ENCODE peak calls at places on chromosome 5, in five cellular contexts. M, F, O, U and P are unnamed samples.

GRCh38 chr5:122401991-122402710 is 90.1 kb downstream of the SNCAIP start:
- DNase-seq in M (no peak), F (no peak), O (no peak), U (no peak), P (no peak)

GRCh38 chr5:43041669-43042175 is 1.6 kb upstream of the ANXA2R start:
- DNase-seq in M (peak), F (peak), O (no peak), U (peak), P (no peak)

GRCh38 chr5:135028791-135029467 is 5.1 kb downstream of the PITX1 start:
- DNase-seq in M (no peak), F (no peak), O (no peak), U (no peak), P (no peak)

GRCh38 chr5:133967715-133968056 is 739 bp downstream of the C5orf15 start:
- DNase-seq in M (peak), F (peak), O (no peak), U (no peak), P (no peak)

GRCh38 chr5:158276692-158277091 is 417.7 kb upstream of the CLINT1 start:
- DNase-seq in M (no peak), F (no peak), O (no peak), U (no peak), P (no peak)

GRCh38 chr5:138989720-138990119 is 114.6 kb upstream of the LRRTM2 start:
- DNase-seq in M (no peak), F (no peak), O (no peak), U (no peak), P (no peak)

GRCh38 chr5:167786871-167787568 is 504.4 kb upstream of the WWC1 start:
- DNase-seq in M (no peak), F (no peak), O (no peak), U (no peak), P (no peak)

GRCh38 chr5:127940854-127941253 is 142.7 kb upstream of the SLC12A2 start:
- DNase-seq in M (no peak), F (no peak), O (no peak), U (no peak), P (no peak)

GRCh38 chr5:143315929-143316328 is 87.6 kb downstream of the NR3C1 start:
- DNase-seq in M (no peak), F (no peak), O (no peak), U (no peak), P (no peak)

GRCh38 chr5:27706832-27707231 is 668.4 kb upstream of the CDH9 start:
- DNase-seq in M (no peak), F (no peak), O (no peak), U (no peak), P (no peak)

GRCh38 chr5:161966544-161966943 is 101.0 kb upstream of the GABRG2 start:
- DNase-seq in M (no peak), F (no peak), O (no peak), U (no peak), P (no peak)

DNA sequence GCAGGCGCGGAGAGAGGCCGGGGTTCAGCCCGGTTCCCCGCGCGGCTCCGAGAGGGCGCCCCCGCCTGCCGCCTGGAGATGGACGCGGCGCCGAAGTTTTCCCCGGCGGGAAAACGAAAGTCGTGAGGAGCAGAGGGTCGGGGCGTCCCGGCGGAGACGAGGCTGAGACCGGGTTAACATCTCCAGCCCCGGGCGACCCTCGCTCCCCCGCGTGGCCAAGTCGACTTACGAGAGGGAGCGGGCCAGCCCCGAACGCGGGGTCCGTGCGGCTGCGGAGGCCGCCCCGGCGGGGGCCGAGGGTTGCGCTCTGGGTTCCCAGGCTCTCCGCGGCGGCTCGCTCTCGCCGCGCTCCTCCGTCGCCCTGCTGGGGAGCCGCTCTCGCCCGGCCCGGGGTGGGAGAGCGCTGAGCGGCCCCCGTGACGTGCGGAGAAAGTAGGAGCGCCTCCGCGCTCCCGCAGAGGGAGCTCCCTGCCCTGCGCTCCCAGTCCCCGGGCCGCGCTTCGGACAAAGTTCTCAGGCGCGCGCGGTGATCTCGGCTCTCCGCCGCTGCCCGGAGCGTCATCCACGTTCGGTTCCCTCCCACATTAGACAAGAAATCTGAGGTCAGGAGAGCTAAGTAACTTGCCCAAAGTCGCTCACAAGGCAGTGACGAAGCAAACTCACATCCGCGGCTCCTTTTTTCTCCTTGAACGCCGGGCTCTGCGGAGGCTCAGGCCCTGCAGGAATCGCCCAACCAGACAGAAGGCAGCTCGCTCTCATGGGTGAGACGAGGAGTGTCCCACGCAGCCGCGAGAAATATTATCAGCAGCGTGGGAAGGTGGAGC is 1.1 kb upstream of the GCNT4 start:
- DNase-seq in M (peak), F (peak), O (peak), U (no peak), P (peak)
- TF ChIP-seq CTCF in M (no peak), F (peak), O (peak), U (no peak), P (no peak)

GRCh38 chr5:83109380-83109779 is 32.0 kb downstream of the XRCC4 start:
- DNase-seq in M (no peak), F (no peak), O (no peak), U (no peak), P (no peak)
- TF ChIP-seq CTCF in M (no peak), F (no peak), O (no peak), U (no peak), P (no peak)

DNA sequence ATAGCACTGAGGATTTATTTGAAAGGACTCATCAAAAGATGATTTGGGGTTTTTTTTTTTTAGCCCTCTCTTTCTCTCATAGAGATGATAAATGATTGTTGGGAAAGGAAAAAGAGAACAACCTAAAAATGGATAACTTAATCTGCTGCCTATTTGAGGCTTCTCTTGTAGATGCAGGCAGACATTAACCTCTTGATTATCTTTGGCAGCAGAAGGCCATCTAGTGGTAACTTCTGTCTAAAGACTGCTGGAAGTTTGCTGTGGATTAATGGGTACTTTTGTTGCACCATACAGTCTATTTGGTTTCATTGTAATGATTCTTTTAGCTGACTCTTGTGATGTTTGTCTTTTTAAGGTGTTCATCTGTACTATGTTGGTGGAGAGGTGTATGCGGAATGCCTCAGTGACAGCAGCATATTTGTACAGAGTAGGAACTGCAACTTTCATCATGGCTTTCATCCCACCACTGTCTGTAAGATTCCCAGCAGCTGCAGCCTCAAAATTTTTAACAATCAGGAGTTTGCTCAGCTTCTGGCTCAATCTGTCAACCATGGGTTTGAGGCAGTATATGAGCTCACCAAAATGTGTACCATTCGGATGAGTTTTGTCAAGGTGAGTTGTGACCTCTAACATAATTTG is 18.8 kb downstream of the SMIM32 start:
- DNase-seq in M (no peak), F (no peak), O (no peak), U (no peak), P (no peak)
- TF ChIP-seq CTCF in M (no peak), F (peak), O (peak), U (peak), P (peak)

DNA sequence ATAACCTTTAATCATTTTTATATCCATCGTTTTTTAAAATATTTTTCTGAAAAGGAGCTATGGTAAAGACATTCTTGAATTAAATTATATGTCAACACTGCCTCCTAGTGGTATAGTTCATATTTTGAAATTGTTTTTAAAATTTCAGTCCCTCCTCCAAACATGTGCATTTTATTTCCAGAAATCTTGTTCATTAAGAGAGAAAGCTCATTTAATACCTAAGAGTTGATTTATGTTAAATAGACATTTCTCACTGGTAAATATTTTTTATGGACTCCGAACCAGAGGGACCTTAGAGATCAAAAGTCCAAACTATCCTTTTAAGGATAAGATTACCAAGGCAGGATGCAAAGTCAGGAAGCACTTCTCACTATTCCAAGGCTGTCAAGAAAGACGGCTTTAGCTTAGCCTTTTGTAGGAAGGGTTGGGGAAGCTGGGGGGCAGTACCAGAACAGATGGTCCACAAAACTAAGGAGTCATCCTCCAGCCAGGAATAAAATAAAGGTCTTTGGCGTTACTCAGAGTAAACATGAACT is 21.6 kb downstream of the BHMT start:
- DNase-seq in M (no peak), F (no peak), O (no peak), U (no peak), P (no peak)
- TF ChIP-seq CTCF in M (no peak), F (peak), O (peak), U (peak), P (peak)

GRCh38 chr5:173625686-173626500 is 9.4 kb upstream of the BOD1 start:
- DNase-seq in M (no peak), F (no peak), O (no peak), U (no peak), P (no peak)
- TF ChIP-seq CTCF in M (no peak), F (no peak), O (peak), U (no peak), P (no peak)

GRCh38 chr5:41843456-41844112 is 26.6 kb downstream of the OXCT1 start:
- DNase-seq in M (no peak), F (peak), O (no peak), U (no peak), P (peak)
- TF ChIP-seq CTCF in M (peak), F (peak), O (peak), U (peak), P (peak)

DNA sequence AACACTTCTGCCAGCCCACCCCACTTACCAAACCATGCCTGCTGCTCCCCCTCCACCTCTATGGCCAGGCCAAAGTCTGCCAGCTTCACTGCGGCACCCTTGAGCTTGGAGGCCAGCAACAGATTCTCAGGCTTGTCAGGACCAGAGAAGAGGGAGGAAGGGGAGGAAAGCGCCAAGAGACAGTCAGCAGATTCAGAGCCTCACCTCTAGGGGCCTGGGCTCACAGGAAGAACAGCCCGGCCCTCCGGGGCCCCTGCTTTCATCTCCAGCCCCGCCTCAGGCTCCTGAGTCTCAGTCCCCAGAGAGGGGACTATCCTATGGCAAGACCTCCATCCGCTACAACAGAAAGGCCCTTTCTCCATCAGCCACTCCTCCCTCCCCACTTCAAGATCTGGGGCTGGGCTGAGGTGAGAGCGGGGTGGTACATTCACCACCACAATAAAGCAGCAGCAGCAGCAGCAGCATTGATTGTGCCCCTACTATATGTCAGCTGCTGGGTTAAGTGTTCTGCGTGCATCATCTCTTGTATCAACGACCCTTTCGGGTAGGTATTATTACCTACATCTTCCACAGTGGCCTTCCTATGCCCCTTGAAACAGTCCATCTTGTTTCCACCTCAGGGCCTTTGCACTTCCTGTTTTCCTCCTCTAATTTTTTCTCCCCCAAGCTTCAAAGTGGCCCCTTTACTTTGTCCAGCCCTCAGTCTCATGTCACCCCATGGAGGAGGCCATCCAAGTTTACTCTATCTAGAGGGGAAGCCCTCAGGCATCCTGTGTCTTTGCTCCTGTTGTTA is 36.0 kb downstream of the CAMK2A start:
- DNase-seq in M (no peak), F (no peak), O (no peak), U (no peak), P (no peak)
- TF ChIP-seq CTCF in M (no peak), F (no peak), O (no peak), U (no peak), P (no peak)

DNA sequence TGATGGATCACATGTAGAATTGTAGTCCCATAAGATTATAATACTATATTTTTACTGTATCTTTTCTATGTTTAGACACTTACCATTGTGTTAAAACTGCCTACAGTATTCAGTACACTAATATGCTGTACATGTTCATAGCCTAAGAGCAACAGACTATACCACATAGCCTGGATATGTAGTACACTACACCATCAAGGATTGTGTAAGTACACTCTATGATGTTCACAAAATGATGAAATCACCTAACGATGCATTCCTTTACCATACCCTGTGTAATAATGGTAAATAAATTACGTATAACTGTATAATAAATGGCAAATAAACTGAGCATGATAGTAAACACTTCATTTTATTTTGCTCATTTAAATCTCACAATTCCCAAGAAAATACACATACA is 60.3 kb downstream of the RICTOR start:
- DNase-seq in M (no peak), F (no peak), O (no peak), U (no peak), P (no peak)
- TF ChIP-seq CTCF in M (no peak), F (no peak), O (no peak), U (no peak), P (no peak)

GRCh38 chr5:10541247-10541646 is 22.6 kb upstream of the ANKRD33B start:
- DNase-seq in M (no peak), F (no peak), O (no peak), U (peak), P (no peak)
- TF ChIP-seq CTCF in M (no peak), F (no peak), O (no peak), U (no peak), P (no peak)

GRCh38 chr5:33375900-33376299 is 64.9 kb upstream of the TARS1 start:
- DNase-seq in M (no peak), F (no peak), O (no peak), U (no peak), P (no peak)

GRCh38 chr5:33381243-33381642 is 59.5 kb upstream of the TARS1 start:
- DNase-seq in M (no peak), F (no peak), O (no peak), U (no peak), P (no peak)

DNA sequence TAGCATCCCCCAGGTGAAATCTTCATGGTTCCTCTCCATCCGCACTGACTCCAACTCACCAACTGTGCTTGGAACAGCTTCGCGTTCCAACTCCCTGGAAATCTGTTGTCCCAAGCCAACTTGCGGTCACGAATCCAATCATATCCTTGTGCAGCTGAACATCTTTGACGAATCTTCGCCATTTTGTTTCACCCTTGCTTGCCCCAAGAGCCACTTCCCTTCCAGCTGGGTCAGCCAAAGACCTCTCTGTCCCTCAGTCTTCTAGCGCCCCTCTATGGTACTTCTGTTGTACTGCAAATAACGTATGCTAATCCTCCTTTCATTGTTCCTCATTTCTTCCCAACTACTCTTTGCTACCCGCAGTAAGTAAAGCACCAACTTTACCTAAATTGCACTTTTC is 61.0 kb upstream of the TARS1 start:
- DNase-seq in M (no peak), F (no peak), O (no peak), U (no peak), P (peak)
- TF ChIP-seq CTCF in M (no peak), F (peak), O (peak), U (peak), P (no peak)